ENCODE peak calls at places on chromosome 16, in eight cellular contexts. L, R, Z, S, F, M, W and A are unnamed samples.
A peak's percentile ranks its signal among the peaks of the same experiment; 100 is the strongest.

GRCh38 chr16:20868890-20869289 is 31.3 kb downstream of the DCUN1D3 start:
- DNase-seq in L (no peak), R (peak; percentile 88), Z (peak; percentile 95), S (peak; percentile 92), F (peak; percentile 24), M (peak; percentile 26), W (peak; percentile 51), A (no peak)

GRCh38 chr16:22641030-22641671 is 130.5 kb downstream of the NPIPB5 start:
- DNase-seq in L (peak; percentile 66), R (peak; percentile 62), Z (no peak), S (no peak), F (no peak), M (peak; percentile 80), W (peak; percentile 66), A (no peak)

GRCh38 chr16:17964196-17964595 is 372.3 kb downstream of the NPIPA8 start:
- DNase-seq in L (no peak), R (no peak), Z (no peak), S (no peak), F (no peak), M (no peak), W (no peak), A (no peak)

GRCh38 chr16:10979717-10980601 is 35.6 kb downstream of the CLEC16A start:
- DNase-seq in L (no peak), R (peak; percentile 29), Z (peak; percentile 48), S (no peak), F (no peak), M (peak; percentile 83), W (no peak), A (peak; percentile 80)

GRCh38 chr16:85615852-85616607 is 2.9 kb downstream of the GSE1 start:
- DNase-seq in L (peak; percentile 88), R (peak; percentile 89), Z (peak; percentile 86), S (peak; percentile 90), F (no peak), M (peak; percentile 72), W (peak; percentile 86), A (no peak)

GRCh38 chr16:1971678-1972489 is at the start of gene TBL3:
- DNase-seq in L (peak; percentile 94), R (peak; percentile 95), Z (peak; percentile 97), S (peak; percentile 96), F (peak; percentile 73), M (peak; percentile 95), W (peak; percentile 94), A (peak; percentile 94)

GRCh38 chr16:11440657-11441012 is 95.4 kb downstream of the RMI2 start:
- DNase-seq in L (no peak), R (no peak), Z (no peak), S (no peak), F (no peak), M (no peak), W (no peak), A (no peak)

GRCh38 chr16:25633549-25633948 is 58.2 kb upstream of the HS3ST4 start:
- DNase-seq in L (no peak), R (no peak), Z (no peak), S (no peak), F (no peak), M (no peak), W (no peak), A (no peak)

GRCh38 chr16:85057212-85057889 is 29.8 kb downstream of the KIAA0513 start:
- DNase-seq in L (no peak), R (no peak), Z (peak; percentile 7), S (no peak), F (no peak), M (no peak), W (no peak), A (no peak)

GRCh38 chr16:57689772-57690558 is 4.6 kb upstream of the DRC7 start:
- DNase-seq in L (no peak), R (no peak), Z (no peak), S (peak; percentile 76), F (no peak), M (no peak), W (peak; percentile 31), A (no peak)

GRCh38 chr16:53530741-53531140 is 27.7 kb upstream of the AKTIP start:
- DNase-seq in L (no peak), R (no peak), Z (no peak), S (no peak), F (no peak), M (no peak), W (no peak), A (no peak)